ENCODE peak calls at places on chromosomes 13 and 19, in four cellular contexts. J, B, D and E are unnamed samples.
A peak's percentile ranks its signal among the peaks of the same experiment; 100 is the strongest.

GRCh38 chr13:113653264-113654174 is 4.5 kb downstream of the ATP4B start:
- DNase-seq in B (no peak), D (no peak), J (peak; percentile 48), E (no peak)

GRCh38 chr13:52371736-52372247 is 34.2 kb downstream of the THSD1 start:
- DNase-seq in J (no peak), D (no peak), B (peak; percentile 64), E (no peak)

GRCh38 chr19:14112051-14112808 is 5.3 kb downstream of the PRKACA start:
- DNase-seq in J (no peak), D (no peak), B (peak; percentile 51), E (no peak)

GRCh38 chr13:97221046-97221445 is 1.1 kb upstream of the MBNL2 start:
- DNase-seq in D (no peak), J (no peak), B (no peak), E (no peak)

GRCh38 chr19:40512473-40513344 is 45.9 kb downstream of the SPTBN4 start:
- DNase-seq in D (no peak), B (peak; percentile 65), J (no peak), E (no peak)

GRCh38 chr13:96431044-96431581 is 341.2 kb downstream of the HS6ST3 start:
- DNase-seq in B (no peak), D (no peak), J (no peak), E (no peak)

GRCh38 chr13:74768521-74769090 is 634.4 kb upstream of the KLF12 start:
- DNase-seq in B (no peak), D (peak; percentile 71), J (no peak), E (no peak)

GRCh38 chr19:45973564-45974338 is at the start of gene NOVA2:
- DNase-seq in J (no peak), B (peak; percentile 62), D (no peak), E (no peak)

GRCh38 chr19:49058592-49058991 is 1.0 kb upstream of the CGB7 start:
- DNase-seq in J (no peak), D (no peak), B (peak; percentile 64), E (no peak)

GRCh38 chr13:80312012-80312704 is 28.8 kb downstream of the SPRY2 start:
- DNase-seq in D (no peak), B (no peak), J (no peak), E (no peak)

GRCh38 chr13:110337287-110337686 is 30.2 kb downstream of the COL4A2 start:
- DNase-seq in J (no peak), D (no peak), B (no peak), E (no peak)

GRCh38 chr13:37914781-37915391 is 45.3 kb upstream of the TRPC4 start:
- DNase-seq in D (no peak), J (no peak), B (peak; percentile 53), E (peak; percentile 20)

GRCh38 chr13:65892859-65893258 is 1337.3 kb downstream of the PCDH9 start:
- DNase-seq in J (no peak), D (no peak), B (no peak), E (no peak)

GRCh38 chr19:15790096-15790495 is 2.6 kb downstream of the OR10H5 start:
- DNase-seq in J (no peak), D (no peak), B (no peak), E (no peak)

GRCh38 chr19:49436381-49437017 is 4.8 kb downstream of the SLC17A7 start:
- DNase-seq in B (peak; percentile 54), D (no peak), J (no peak), E (no peak)

GRCh38 chr19:28553764-28554163 is 659.2 kb downstream of the UQCRFS1 start:
- DNase-seq in D (no peak), B (no peak), J (no peak), E (no peak)

GRCh38 chr13:74290324-74290773 is 156.1 kb upstream of the KLF12 start:
- DNase-seq in D (peak; percentile 79), B (peak; percentile 73), J (no peak), E (peak; percentile 92)

GRCh38 chr13:111342716-111343115 is 22.3 kb downstream of the TEX29 start:
- DNase-seq in J (no peak), D (no peak), B (no peak), E (no peak)

GRCh38 chr19:7397687-7398086 is 49.0 kb downstream of the ARHGEF18 start:
- DNase-seq in B (peak; percentile 66), D (peak; percentile 56), J (no peak), E (peak; percentile 59)

GRCh38 chr13:44407891-44408290 is 34.3 kb downstream of the SERP2 start:
- DNase-seq in B (no peak), J (no peak), D (no peak), E (no peak)

GRCh38 chr13:36673838-36674326 is at the start of gene SERTM1:
- DNase-seq in B (peak; percentile 21), J (peak; percentile 63), D (no peak), E (no peak)